ENCODE peak calls at places on chromosomes 7 and 10, in seven cellular contexts. One of them, this sample, is unnamed.
A peak's percentile ranks its signal among the peaks of the same experiment; 100 is the strongest.

GRCh38 chr7:68020102-68020501 is 1023.5 kb downstream of the TYW1 start:
- DNase-seq in type B pancreatic cell: no peak
- DNase-seq in HCT116: no peak
- DNase-seq in astrocyte of the spinal cord: no peak
- DNase-seq in LNCaP clone FGC: no peak
- DNase-seq in GM13976: no peak
- DNase-seq in pancreas: no peak
- DNase-seq in this sample: no peak

GRCh38 chr7:33965116-33965827 is 59.9 kb downstream of the BMPER start:
- DNase-seq in type B pancreatic cell: no peak
- DNase-seq in HCT116: no peak
- DNase-seq in astrocyte of the spinal cord: no peak
- DNase-seq in LNCaP clone FGC: no peak
- DNase-seq in GM13976: no peak
- DNase-seq in pancreas: no peak
- DNase-seq in this sample: no peak

GRCh38 chr7:132373041-132373440 is 203.2 kb downstream of the PLXNA4 start:
- DNase-seq in type B pancreatic cell: no peak
- DNase-seq in HCT116: no peak
- DNase-seq in astrocyte of the spinal cord: no peak
- DNase-seq in LNCaP clone FGC: no peak
- DNase-seq in GM13976: no peak
- DNase-seq in pancreas: no peak
- DNase-seq in this sample: no peak

GRCh38 chr10:48656241-48656921 is 28.3 kb upstream of the WDFY4 start:
- DNase-seq in type B pancreatic cell: peak; percentile 93
- DNase-seq in HCT116: peak; percentile 69
- DNase-seq in astrocyte of the spinal cord: peak; percentile 90
- DNase-seq in LNCaP clone FGC: peak; percentile 51
- DNase-seq in GM13976: peak; percentile 95
- DNase-seq in pancreas: peak; percentile 95
- DNase-seq in this sample: peak; percentile 65

GRCh38 chr10:90319188-90319914 is 538.5 kb downstream of the HTR7 start:
- DNase-seq in type B pancreatic cell: no peak
- DNase-seq in HCT116: peak; percentile 96
- DNase-seq in astrocyte of the spinal cord: peak; percentile 97
- DNase-seq in LNCaP clone FGC: peak; percentile 27
- DNase-seq in GM13976: peak; percentile 16
- DNase-seq in pancreas: no peak
- DNase-seq in this sample: no peak

GRCh38 chr10:122139226-122139625 is 131.9 kb upstream of the BTBD16 start:
- DNase-seq in type B pancreatic cell: no peak
- DNase-seq in HCT116: no peak
- DNase-seq in astrocyte of the spinal cord: no peak
- DNase-seq in LNCaP clone FGC: no peak
- DNase-seq in GM13976: no peak
- DNase-seq in pancreas: no peak
- DNase-seq in this sample: no peak

GRCh38 chr7:93117852-93118530 is at the start of gene SAMD9:
- DNase-seq in type B pancreatic cell: no peak
- DNase-seq in HCT116: peak; percentile 49
- DNase-seq in astrocyte of the spinal cord: peak; percentile 82
- DNase-seq in LNCaP clone FGC: peak; percentile 40
- DNase-seq in GM13976: peak; percentile 75
- DNase-seq in pancreas: no peak
- DNase-seq in this sample: peak; percentile 80

GRCh38 chr10:3102721-3103410 is 35.5 kb downstream of the PFKP start:
- DNase-seq in type B pancreatic cell: no peak
- DNase-seq in HCT116: no peak
- DNase-seq in astrocyte of the spinal cord: peak; percentile 73
- DNase-seq in LNCaP clone FGC: peak; percentile 88
- DNase-seq in GM13976: no peak
- DNase-seq in pancreas: no peak
- DNase-seq in this sample: no peak

GRCh38 chr7:148699772-148700629 is 1.3 kb downstream of the CUL1 start:
- DNase-seq in type B pancreatic cell: no peak
- DNase-seq in HCT116: no peak
- DNase-seq in astrocyte of the spinal cord: peak; percentile 38
- DNase-seq in LNCaP clone FGC: peak; percentile 21
- DNase-seq in GM13976: no peak
- DNase-seq in pancreas: no peak
- DNase-seq in this sample: no peak

GRCh38 chr7:94620703-94621118 is 35.2 kb downstream of the SGCE start:
- DNase-seq in type B pancreatic cell: no peak
- DNase-seq in HCT116: peak; percentile 83
- DNase-seq in astrocyte of the spinal cord: peak; percentile 93
- DNase-seq in LNCaP clone FGC: no peak
- DNase-seq in GM13976: peak; percentile 38
- DNase-seq in pancreas: peak; percentile 20
- DNase-seq in this sample: peak; percentile 60

GRCh38 chr10:131099028-131099427 is 212.5 kb downstream of the TCERG1L start:
- DNase-seq in type B pancreatic cell: no peak
- DNase-seq in HCT116: no peak
- DNase-seq in astrocyte of the spinal cord: no peak
- DNase-seq in LNCaP clone FGC: peak; percentile 81
- DNase-seq in GM13976: no peak
- DNase-seq in pancreas: no peak
- DNase-seq in this sample: no peak

GRCh38 chr10:109205929-109206585 is 717.3 kb downstream of the XPNPEP1 start:
- DNase-seq in type B pancreatic cell: no peak
- DNase-seq in HCT116: no peak
- DNase-seq in astrocyte of the spinal cord: peak; percentile 78
- DNase-seq in LNCaP clone FGC: no peak
- DNase-seq in GM13976: no peak
- DNase-seq in pancreas: no peak
- DNase-seq in this sample: no peak

GRCh38 chr10:13617146-13617545 is 30.4 kb downstream of the PRPF18 start:
- DNase-seq in type B pancreatic cell: no peak
- DNase-seq in HCT116: no peak
- DNase-seq in astrocyte of the spinal cord: peak; percentile 25
- DNase-seq in LNCaP clone FGC: no peak
- DNase-seq in GM13976: no peak
- DNase-seq in pancreas: no peak
- DNase-seq in this sample: no peak

DNA sequence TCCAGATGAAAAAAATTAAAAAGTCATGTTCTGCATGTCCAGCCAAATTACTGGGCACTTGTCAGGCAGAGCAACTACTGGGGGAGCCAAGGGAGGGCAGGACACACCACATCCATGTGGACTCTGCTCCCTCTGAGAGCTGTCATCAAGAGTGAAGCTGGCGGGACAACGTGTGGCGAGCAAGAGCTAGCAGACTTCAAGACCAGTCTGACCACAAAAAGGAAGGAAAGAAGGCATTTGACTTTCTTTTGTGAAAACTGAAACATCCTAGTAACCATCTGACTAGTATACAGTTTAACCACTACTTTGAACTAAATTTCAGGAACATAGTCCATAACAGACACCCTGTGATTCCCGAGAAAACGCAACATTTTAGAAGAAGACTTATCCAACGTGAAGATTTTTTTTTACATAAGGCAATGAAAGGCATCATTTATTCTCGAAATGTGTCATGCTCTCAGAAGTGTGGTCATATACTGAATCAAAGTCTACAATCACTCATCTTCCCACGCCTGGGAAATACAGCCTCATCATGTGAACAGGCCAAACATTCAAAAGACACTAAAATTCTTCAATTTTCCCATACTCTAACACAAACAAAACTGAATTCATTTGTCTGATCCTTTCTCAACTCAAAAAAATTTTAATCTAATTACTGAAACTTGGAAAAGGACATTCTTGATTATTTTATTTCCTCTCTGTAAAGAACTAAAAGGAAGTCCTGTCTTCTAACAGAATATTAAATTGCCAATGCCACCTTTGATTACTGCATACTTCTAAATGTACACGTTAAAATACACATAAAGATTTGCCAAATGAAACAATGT is 15.5 kb downstream of the CYTH3 start:
- DNase-seq in type B pancreatic cell: no peak
- DNase-seq in HCT116: no peak
- DNase-seq in astrocyte of the spinal cord: peak; percentile 83
- DNase-seq in LNCaP clone FGC: no peak
- DNase-seq in GM13976: peak; percentile 61
- DNase-seq in pancreas: no peak
- DNase-seq in this sample: peak; percentile 54
- TF ChIP-seq CTCF in type B pancreatic cell: no peak
- TF ChIP-seq CTCF in HCT116: no peak
- TF ChIP-seq CTCF in astrocyte of the spinal cord: no peak
- TF ChIP-seq CTCF in LNCaP clone FGC: no peak
- TF ChIP-seq CTCF in GM13976: no peak
- TF ChIP-seq CTCF in pancreas: no peak
- TF ChIP-seq CTCF in this sample: no peak

DNA sequence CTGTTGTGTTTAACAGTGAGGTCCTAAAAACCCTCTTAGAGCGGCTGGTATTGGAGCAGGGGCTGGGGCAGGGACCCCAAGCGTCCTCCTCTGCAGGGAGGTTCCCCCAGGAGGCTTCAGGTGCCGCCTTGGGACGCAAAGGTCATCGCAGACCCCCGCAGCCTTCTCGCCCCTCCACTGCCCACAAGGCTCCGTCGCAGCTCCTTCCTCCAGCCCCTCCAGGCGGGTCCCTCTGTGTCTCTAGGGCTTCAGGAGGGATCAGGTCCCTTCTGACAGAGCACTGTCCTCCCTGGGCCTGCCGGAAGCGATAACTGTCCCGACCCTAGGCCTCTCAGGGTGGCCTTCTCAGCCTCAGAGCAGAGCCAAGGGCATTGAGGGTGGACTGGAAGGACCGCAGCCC is 26.1 kb upstream of the AP5Z1 start:
- DNase-seq in type B pancreatic cell: no peak
- DNase-seq in HCT116: no peak
- DNase-seq in astrocyte of the spinal cord: no peak
- DNase-seq in LNCaP clone FGC: no peak
- DNase-seq in GM13976: no peak
- DNase-seq in pancreas: no peak
- DNase-seq in this sample: no peak
- TF ChIP-seq CTCF in type B pancreatic cell: no peak
- TF ChIP-seq CTCF in HCT116: no peak
- TF ChIP-seq CTCF in astrocyte of the spinal cord: no peak
- TF ChIP-seq CTCF in LNCaP clone FGC: no peak
- TF ChIP-seq CTCF in GM13976: no peak
- TF ChIP-seq CTCF in pancreas: no peak
- TF ChIP-seq CTCF in this sample: no peak

GRCh38 chr7:276230-276835 is 13.6 kb upstream of the FOXL3 start:
- DNase-seq in type B pancreatic cell: no peak
- DNase-seq in HCT116: no peak
- DNase-seq in astrocyte of the spinal cord: no peak
- DNase-seq in LNCaP clone FGC: no peak
- DNase-seq in GM13976: no peak
- DNase-seq in pancreas: no peak
- DNase-seq in this sample: no peak
- TF ChIP-seq CTCF in type B pancreatic cell: no peak
- TF ChIP-seq CTCF in HCT116: no peak
- TF ChIP-seq CTCF in astrocyte of the spinal cord: no peak
- TF ChIP-seq CTCF in LNCaP clone FGC: no peak
- TF ChIP-seq CTCF in GM13976: no peak
- TF ChIP-seq CTCF in pancreas: no peak
- TF ChIP-seq CTCF in this sample: no peak

DNA sequence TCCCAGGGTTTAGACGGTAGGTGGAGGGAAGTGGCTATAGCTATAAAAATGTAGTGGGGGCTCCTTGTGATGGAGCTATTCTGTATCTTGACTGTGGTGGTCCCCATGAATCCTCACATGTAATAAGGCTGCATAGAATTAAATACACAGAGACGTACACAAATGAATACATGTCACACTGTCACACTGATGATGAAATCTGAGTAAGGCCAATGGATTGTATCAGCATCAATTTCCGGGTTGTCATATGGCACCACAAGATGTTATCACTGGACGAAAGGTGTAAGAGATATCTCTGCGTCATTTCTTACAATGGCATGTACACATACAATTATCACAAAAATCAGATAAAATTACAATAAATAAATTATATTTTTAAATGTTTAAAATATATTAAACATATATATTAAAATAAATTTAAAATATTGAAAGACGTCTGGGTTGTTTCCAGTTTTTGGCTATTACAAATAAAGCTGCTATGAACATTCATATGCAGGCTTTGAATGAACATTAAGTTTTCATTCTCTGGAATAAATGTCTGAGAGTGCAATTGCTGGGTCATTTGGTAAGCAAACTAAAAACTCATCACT is 38.1 kb downstream of the LEP start:
- DNase-seq in type B pancreatic cell: no peak
- DNase-seq in HCT116: no peak
- DNase-seq in astrocyte of the spinal cord: no peak
- DNase-seq in LNCaP clone FGC: no peak
- DNase-seq in GM13976: no peak
- DNase-seq in pancreas: no peak
- DNase-seq in this sample: no peak
- TF ChIP-seq CTCF in type B pancreatic cell: no peak
- TF ChIP-seq CTCF in HCT116: no peak
- TF ChIP-seq CTCF in astrocyte of the spinal cord: no peak
- TF ChIP-seq CTCF in LNCaP clone FGC: no peak
- TF ChIP-seq CTCF in GM13976: no peak
- TF ChIP-seq CTCF in pancreas: no peak
- TF ChIP-seq CTCF in this sample: no peak

DNA sequence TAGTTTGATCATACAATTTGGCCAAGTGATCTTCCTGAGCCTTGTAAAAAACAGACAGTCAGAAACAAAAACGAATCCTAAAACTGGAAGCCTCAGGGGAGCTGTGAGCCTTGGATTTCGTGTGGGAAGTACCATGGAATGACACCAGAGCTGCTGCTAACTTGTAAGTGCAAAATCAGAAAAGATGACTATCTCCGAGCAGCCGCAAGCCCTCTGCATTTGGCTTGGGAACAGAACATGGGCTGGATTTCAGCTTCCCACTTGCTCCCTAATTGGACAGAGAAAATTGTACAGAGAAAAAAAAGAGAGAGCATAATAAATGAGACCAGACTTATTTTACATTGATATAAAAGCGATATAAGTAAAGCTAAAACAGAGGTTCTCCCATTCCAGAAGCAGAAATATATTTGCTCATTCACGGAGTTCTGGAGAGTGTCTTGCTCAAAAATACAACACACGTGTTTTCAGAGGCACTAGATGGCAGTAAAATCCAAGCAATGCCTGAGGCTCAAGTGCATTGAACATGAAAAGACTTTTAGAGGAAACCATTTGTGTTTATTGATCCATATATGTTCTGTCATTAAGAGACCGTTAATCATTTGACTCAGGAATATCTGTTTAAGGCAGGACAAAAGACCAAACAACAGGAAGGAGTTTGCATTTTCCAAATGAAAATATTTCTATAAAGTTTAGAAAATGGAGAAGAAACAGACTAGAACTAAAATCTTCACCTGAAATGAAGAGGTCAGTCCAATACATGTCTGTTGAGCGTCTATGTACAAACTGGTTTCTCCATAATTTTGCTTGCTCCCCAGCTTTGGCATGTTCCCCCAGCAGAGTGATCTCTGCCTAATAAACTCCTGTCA is 78.3 kb upstream of the SLC26A5 start:
- DNase-seq in type B pancreatic cell: no peak
- DNase-seq in HCT116: peak; percentile 12
- DNase-seq in astrocyte of the spinal cord: peak; percentile 43
- DNase-seq in LNCaP clone FGC: peak; percentile 42
- DNase-seq in GM13976: no peak
- DNase-seq in pancreas: no peak
- DNase-seq in this sample: peak; percentile 1
- TF ChIP-seq CTCF in type B pancreatic cell: peak; percentile 68
- TF ChIP-seq CTCF in HCT116: peak; percentile 19
- TF ChIP-seq CTCF in astrocyte of the spinal cord: peak; percentile 29
- TF ChIP-seq CTCF in LNCaP clone FGC: peak; percentile 70
- TF ChIP-seq CTCF in GM13976: peak; percentile 22
- TF ChIP-seq CTCF in pancreas: peak; percentile 7
- TF ChIP-seq CTCF in this sample: peak; percentile 34